ENCODE peak calls at places on chromosome 18, in four cellular contexts. X, V, L and Z are unnamed samples.
A peak's percentile ranks its signal among the peaks of the same experiment; 100 is the strongest.

GRCh38 chr18:3044931-3045698 is 32.2 kb upstream of the LPIN2 start:
- DNase-seq in L (no peak), X (no peak), V (no peak), Z (no peak)

GRCh38 chr18:25019086-25019860 is 332.7 kb downstream of the ZNF521 start:
- DNase-seq in L (no peak), X (no peak), V (no peak), Z (no peak)

GRCh38 chr18:76980663-76981387 is 151.8 kb downstream of the MBP start:
- DNase-seq in V (no peak), L (no peak), X (peak; percentile 38), Z (no peak)

GRCh38 chr18:37564796-37565137 is 831 bp downstream of the CELF4 start:
- DNase-seq in L (no peak), X (no peak), V (peak; percentile 51), Z (no peak)

GRCh38 chr18:22185298-22185697 is 15.9 kb downstream of the GATA6 start:
- DNase-seq in V (no peak), X (no peak), L (no peak), Z (no peak)

GRCh38 chr18:60069145-60069544 is 169.3 kb downstream of the PMAIP1 start:
- DNase-seq in X (no peak), L (no peak), V (no peak), Z (no peak)

GRCh38 chr18:13562494-13563029 is 163.8 kb downstream of the FAM210A start:
- DNase-seq in L (no peak), X (peak; percentile 93), V (no peak), Z (peak; percentile 56)

GRCh38 chr18:33316146-33316587 is 124.4 kb downstream of the CCDC178 start:
- DNase-seq in L (no peak), V (no peak), X (no peak), Z (no peak)

GRCh38 chr18:68262697-68263293 is 452.1 kb downstream of the TMX3 start:
- DNase-seq in V (no peak), L (no peak), X (no peak), Z (no peak)

GRCh38 chr18:78902795-78903435 is 76.7 kb upstream of the SALL3 start:
- DNase-seq in X (no peak), L (no peak), V (no peak), Z (no peak)

GRCh38 chr18:9740076-9740475 is 32.0 kb downstream of the RAB31 start:
- DNase-seq in L (no peak), X (no peak), V (no peak), Z (no peak)

GRCh38 chr18:3388980-3389379 is 61.0 kb upstream of the TGIF1 start:
- DNase-seq in L (no peak), V (no peak), X (no peak), Z (no peak)

GRCh38 chr18:26703170-26703933 is 155.0 kb upstream of the KCTD1 start:
- DNase-seq in X (no peak), V (no peak), L (no peak), Z (no peak)

GRCh38 chr18:13369756-13370510 is 151.4 kb downstream of the LDLRAD4 start:
- DNase-seq in X (no peak), V (no peak), L (no peak), Z (no peak)

GRCh38 chr18:48534364-48534763 is 4.5 kb upstream of the CTIF start:
- DNase-seq in L (no peak), V (no peak), X (no peak), Z (no peak)

GRCh38 chr18:76484749-76485387 is 10.2 kb downstream of the ZNF516 start:
- DNase-seq in X (no peak), L (no peak), V (no peak), Z (no peak)

GRCh38 chr18:49949991-49950395 is 136.7 kb upstream of the ACAA2 start:
- DNase-seq in X (no peak), L (no peak), V (no peak), Z (no peak)

GRCh38 chr18:63154350-63155152 is 165.0 kb downstream of the BCL2 start:
- DNase-seq in V (no peak), L (no peak), X (no peak), Z (no peak)

GRCh38 chr18:13570216-13570615 is 156.1 kb downstream of the FAM210A start:
- DNase-seq in V (no peak), L (no peak), X (no peak), Z (no peak)

GRCh38 chr18:21386523-21387240 is 144.7 kb downstream of the GREB1L start:
- DNase-seq in X (no peak), L (no peak), V (no peak), Z (no peak)

GRCh38 chr18:5393779-5394178 is 98.3 kb upstream of the ZBTB14 start:
- DNase-seq in X (no peak), L (no peak), V (no peak), Z (no peak)
- TF ChIP-seq SPI1 in X (no peak), L (no peak), V (no peak), Z (no peak)

GRCh38 chr18:58507881-58508280 is 121.0 kb downstream of the ALPK2 start:
- DNase-seq in L (no peak), X (no peak), V (no peak), Z (no peak)

GRCh38 chr18:58502628-58503027 is 126.3 kb downstream of the ALPK2 start:
- DNase-seq in V (no peak), X (no peak), L (no peak), Z (no peak)

GRCh38 chr18:58501497-58501896 is 127.4 kb downstream of the ALPK2 start:
- DNase-seq in L (no peak), X (no peak), V (no peak), Z (no peak)

GRCh38 chr18:58501033-58501432 is 127.9 kb downstream of the ALPK2 start:
- DNase-seq in L (no peak), X (no peak), V (no peak), Z (no peak)

GRCh38 chr18:58505181-58505580 is 123.7 kb downstream of the ALPK2 start:
- DNase-seq in V (no peak), X (no peak), L (no peak), Z (no peak)
- TF ChIP-seq SPI1 in V (no peak), X (no peak), L (no peak), Z (no peak)

GRCh38 chr18:53689886-53690285 is 534.6 kb downstream of the MBD2 start:
- DNase-seq in L (no peak), X (no peak), V (no peak), Z (no peak)
- TF ChIP-seq SPI1 in L (no peak), X (no peak), V (no peak), Z (no peak)

GRCh38 chr18:51266736-51267135 is 69.3 kb upstream of the MEX3C start:
- DNase-seq in L (peak; percentile 93), V (no peak), X (no peak), Z (no peak)
- TF ChIP-seq SPI1 in L (no peak), V (no peak), X (no peak), Z (no peak)